ENCODE peak calls at places on chromosomes 3 and 15, in four cellular contexts. One of them, this sample, is unnamed.

GRCh38 chr3:123757281-123757940 is 126.7 kb downstream of the MYLK start:
- DNase-seq in stomach: no peak
- DNase-seq in endothelial cell of umbilical vein: no peak
- DNase-seq in suprapubic skin: no peak
- DNase-seq in this sample: peak; percentile 82

GRCh38 chr3:65560133-65560532 is 478.6 kb downstream of the MAGI1 start:
- DNase-seq in stomach: no peak
- DNase-seq in endothelial cell of umbilical vein: no peak
- DNase-seq in suprapubic skin: no peak
- DNase-seq in this sample: no peak

GRCh38 chr15:56919708-56920637 is 1.5 kb downstream of the TCF12 start:
- DNase-seq in stomach: no peak
- DNase-seq in endothelial cell of umbilical vein: peak; percentile 74
- DNase-seq in suprapubic skin: no peak
- DNase-seq in this sample: peak; percentile 75

GRCh38 chr3:125266976-125267375 is 54.4 kb upstream of the SLC12A8 start:
- DNase-seq in stomach: no peak
- DNase-seq in endothelial cell of umbilical vein: no peak
- DNase-seq in suprapubic skin: no peak
- DNase-seq in this sample: no peak

GRCh38 chr3:139481116-139481515 is 4.8 kb upstream of the RBP2 start:
- DNase-seq in stomach: no peak
- DNase-seq in endothelial cell of umbilical vein: no peak
- DNase-seq in suprapubic skin: no peak
- DNase-seq in this sample: no peak

GRCh38 chr3:129305592-129306091 is 27.0 kb downstream of the HMCES start:
- DNase-seq in stomach: peak; percentile 85
- DNase-seq in endothelial cell of umbilical vein: peak; percentile 83
- DNase-seq in suprapubic skin: no peak
- DNase-seq in this sample: peak; percentile 96

GRCh38 chr15:88982304-88982945 is 69.2 kb upstream of the MFGE8 start:
- DNase-seq in stomach: no peak
- DNase-seq in endothelial cell of umbilical vein: no peak
- DNase-seq in suprapubic skin: no peak
- DNase-seq in this sample: peak; percentile 80

GRCh38 chr15:40539030-40539429 is 25.8 kb downstream of the CCDC32 start:
- DNase-seq in stomach: no peak
- DNase-seq in endothelial cell of umbilical vein: no peak
- DNase-seq in suprapubic skin: no peak
- DNase-seq in this sample: no peak

GRCh38 chr3:184491011-184491576 is 70.5 kb upstream of the EPHB3 start:
- DNase-seq in stomach: peak; percentile 55
- DNase-seq in endothelial cell of umbilical vein: no peak
- DNase-seq in suprapubic skin: no peak
- DNase-seq in this sample: no peak

GRCh38 chr3:122679467-122680291 is 960 bp upstream of the PARP14 start:
- DNase-seq in stomach: peak; percentile 36
- DNase-seq in endothelial cell of umbilical vein: peak; percentile 50
- DNase-seq in suprapubic skin: no peak
- DNase-seq in this sample: peak; percentile 70

GRCh38 chr3:136404056-136404455 is 153.9 kb downstream of the PCCB start:
- DNase-seq in stomach: no peak
- DNase-seq in endothelial cell of umbilical vein: no peak
- DNase-seq in suprapubic skin: no peak
- DNase-seq in this sample: no peak

GRCh38 chr3:14537590-14538450 is 2.3 kb downstream of the GRIP2 start:
- DNase-seq in stomach: no peak
- DNase-seq in endothelial cell of umbilical vein: no peak
- DNase-seq in suprapubic skin: no peak
- DNase-seq in this sample: peak; percentile 27

GRCh38 chr3:134002326-134002725 is 27.4 kb downstream of the SLCO2A1 start:
- DNase-seq in stomach: no peak
- DNase-seq in endothelial cell of umbilical vein: no peak
- DNase-seq in suprapubic skin: no peak
- DNase-seq in this sample: no peak

GRCh38 chr3:37862219-37862711 is 585 bp downstream of the CTDSPL start:
- DNase-seq in stomach: peak; percentile 51
- DNase-seq in endothelial cell of umbilical vein: no peak
- DNase-seq in suprapubic skin: no peak
- DNase-seq in this sample: peak; percentile 75

GRCh38 chr3:13846716-13847570 is 32.9 kb downstream of the WNT7A start:
- DNase-seq in stomach: no peak
- DNase-seq in endothelial cell of umbilical vein: no peak
- DNase-seq in suprapubic skin: no peak
- DNase-seq in this sample: no peak

GRCh38 chr3:9746330-9746729 is 3.4 kb upstream of the OGG1 start:
- DNase-seq in stomach: no peak
- DNase-seq in endothelial cell of umbilical vein: peak; percentile 74
- DNase-seq in suprapubic skin: no peak
- DNase-seq in this sample: no peak

GRCh38 chr3:9750556-9751411 is 1.0 kb downstream of the OGG1 start:
- DNase-seq in stomach: no peak
- DNase-seq in endothelial cell of umbilical vein: no peak
- DNase-seq in suprapubic skin: no peak
- DNase-seq in this sample: no peak

GRCh38 chr3:9749333-9749662 is 454 bp upstream of the OGG1 start:
- DNase-seq in stomach: no peak
- DNase-seq in endothelial cell of umbilical vein: no peak
- DNase-seq in suprapubic skin: no peak
- DNase-seq in this sample: peak; percentile 76

GRCh38 chr3:9747267-9747666 is 2.5 kb upstream of the OGG1 start:
- DNase-seq in stomach: no peak
- DNase-seq in endothelial cell of umbilical vein: peak; percentile 49
- DNase-seq in suprapubic skin: no peak
- DNase-seq in this sample: no peak

DNA sequence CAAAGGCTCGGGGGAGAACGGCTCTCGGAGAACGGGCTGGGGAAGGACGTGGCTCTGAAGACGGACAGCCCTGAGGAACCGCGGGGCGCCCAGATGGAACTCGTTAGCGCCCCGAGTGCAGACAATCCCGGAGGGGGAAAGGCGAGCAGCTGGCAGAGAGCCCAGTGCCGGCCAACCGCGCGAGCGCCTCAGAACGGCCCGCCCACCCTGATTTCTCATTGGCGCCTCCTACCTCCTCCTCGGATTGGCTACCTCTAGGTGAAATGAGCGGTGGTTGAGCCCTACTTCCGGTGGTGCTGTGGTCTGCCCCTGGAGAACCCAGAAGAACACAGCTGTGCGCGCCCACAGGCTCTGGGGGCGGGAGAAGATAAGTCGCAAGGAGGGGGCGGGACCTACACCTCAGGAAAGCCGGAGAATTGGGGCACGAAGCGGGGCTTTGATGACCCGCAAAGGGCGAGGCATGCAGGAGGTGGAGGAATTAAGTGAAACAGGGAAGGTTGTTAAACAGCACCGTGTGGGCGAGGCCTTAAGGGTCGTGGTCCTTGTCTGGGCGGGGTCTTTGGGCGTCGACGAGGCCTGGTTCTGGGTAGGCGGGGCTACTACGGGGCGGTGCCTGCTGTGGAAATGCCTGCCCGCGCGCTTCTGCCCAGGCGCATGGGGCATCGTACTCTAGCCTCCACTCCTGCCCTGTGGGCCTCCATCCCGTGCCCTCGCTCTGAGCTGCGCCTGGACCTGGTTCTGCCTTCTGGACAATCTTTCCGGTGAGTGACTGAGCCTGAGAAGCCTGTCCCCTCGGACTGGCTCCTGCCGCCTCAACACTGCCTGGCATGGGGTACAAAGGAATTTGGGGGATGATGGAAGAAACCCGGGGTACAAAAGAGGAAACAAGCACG is at the start of gene OGG1:
- DNase-seq in stomach: peak; percentile 98
- DNase-seq in endothelial cell of umbilical vein: peak; percentile 98
- DNase-seq in suprapubic skin: peak; percentile 99
- DNase-seq in this sample: peak; percentile 99
- TF ChIP-seq POLR2A in stomach: no peak
- TF ChIP-seq POLR2A in endothelial cell of umbilical vein: peak; percentile 85
- TF ChIP-seq POLR2A in suprapubic skin: no peak
- TF ChIP-seq POLR2A in this sample: peak; percentile 49

DNA sequence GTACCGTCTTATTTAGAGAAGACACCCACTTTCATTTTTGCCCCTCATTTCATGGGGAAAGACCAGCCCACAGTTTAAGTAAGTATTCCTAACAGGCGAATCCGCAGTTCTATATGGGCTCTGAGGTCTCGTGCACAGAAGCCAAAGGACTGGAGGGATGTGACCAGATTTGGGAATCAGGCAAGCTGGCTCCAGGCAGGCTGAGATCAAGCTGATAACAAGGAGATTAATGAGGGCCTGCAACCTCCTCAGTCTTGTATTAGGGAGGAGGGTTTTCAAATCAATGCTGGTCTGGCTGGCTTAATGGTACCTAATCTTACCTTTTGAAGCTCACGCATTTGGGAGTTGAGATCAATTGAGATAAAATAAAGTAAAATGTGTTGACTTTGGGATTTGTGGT is 15.3 kb downstream of the ST8SIA2 start:
- DNase-seq in stomach: no peak
- DNase-seq in endothelial cell of umbilical vein: no peak
- DNase-seq in suprapubic skin: no peak
- DNase-seq in this sample: no peak
- H3K27me3 ChIP-seq in stomach: no peaks in the 10 kb centered on the region
- H3K27me3 ChIP-seq in endothelial cell of umbilical vein: no peaks in the 10 kb centered on the region
- H3K27me3 ChIP-seq in suprapubic skin: peaks cover 10% of the 10 kb centered on the region
- H3K27me3 ChIP-seq in this sample: no peaks in the 10 kb centered on the region

GRCh38 chr15:74768099-74768770 is 13.6 kb upstream of the CSK start:
- DNase-seq in stomach: no peak
- DNase-seq in endothelial cell of umbilical vein: peak; percentile 17
- DNase-seq in suprapubic skin: no peak
- DNase-seq in this sample: no peak

GRCh38 chr15:74768771-74769342 is 13.0 kb upstream of the CSK start:
- DNase-seq in stomach: peak; percentile 75
- DNase-seq in endothelial cell of umbilical vein: peak; percentile 58
- DNase-seq in suprapubic skin: no peak
- DNase-seq in this sample: no peak

GRCh38 chr15:74770211-74770892 is 11.5 kb upstream of the CSK start:
- DNase-seq in stomach: no peak
- DNase-seq in endothelial cell of umbilical vein: no peak
- DNase-seq in suprapubic skin: no peak
- DNase-seq in this sample: no peak

GRCh38 chr15:74769463-74770025 is 12.3 kb upstream of the CSK start:
- DNase-seq in stomach: no peak
- DNase-seq in endothelial cell of umbilical vein: no peak
- DNase-seq in suprapubic skin: no peak
- DNase-seq in this sample: no peak

DNA sequence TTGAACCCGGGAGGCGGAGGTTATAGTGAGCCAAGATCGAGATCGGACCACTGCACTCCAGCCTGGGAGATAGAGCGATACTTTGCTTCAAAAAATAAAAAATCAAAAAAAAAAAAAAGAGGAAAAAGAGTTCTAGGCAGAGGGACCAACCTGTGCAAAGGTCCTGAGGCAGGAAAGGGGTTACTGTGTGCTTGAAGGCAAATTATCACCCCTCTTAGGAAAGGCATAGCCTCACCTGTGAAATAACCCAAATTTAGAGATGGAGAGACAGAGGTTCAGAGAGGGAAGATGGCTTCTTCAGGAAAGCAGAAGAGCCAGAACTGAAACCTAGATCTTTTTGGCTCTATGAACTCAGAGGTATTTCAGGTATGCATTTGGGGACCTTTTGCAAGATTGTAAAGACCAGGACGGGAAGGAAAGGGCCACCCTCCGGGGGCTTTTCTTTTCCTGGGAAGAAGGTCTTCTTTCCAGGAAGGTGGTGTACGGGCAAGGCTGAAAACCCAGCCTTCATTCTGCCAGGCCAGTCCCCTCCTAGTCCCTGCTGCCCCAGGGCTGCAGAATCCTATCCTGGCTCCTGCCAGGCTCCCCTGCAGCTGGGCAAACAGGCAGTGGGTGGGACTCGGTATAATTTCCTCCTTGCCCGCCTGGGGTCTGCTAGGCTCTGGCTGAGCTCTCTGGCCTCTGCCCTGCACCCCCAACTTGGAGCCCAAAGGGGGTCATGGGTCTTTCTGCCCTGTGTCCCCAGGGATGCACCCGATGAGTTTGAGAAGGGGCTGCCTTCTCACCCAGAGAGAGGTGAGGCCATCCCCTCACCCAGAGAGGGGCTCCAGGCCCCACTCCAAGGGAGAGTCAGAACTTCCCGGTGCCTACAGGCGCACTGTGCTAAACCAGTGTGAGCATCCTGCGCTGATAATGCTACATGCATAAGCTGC is 14.4 kb upstream of the CSK start:
- DNase-seq in stomach: no peak
- DNase-seq in endothelial cell of umbilical vein: no peak
- DNase-seq in suprapubic skin: no peak
- DNase-seq in this sample: no peak
- TF ChIP-seq POLR2AphosphoS5 in stomach: no peak
- TF ChIP-seq POLR2AphosphoS5 in endothelial cell of umbilical vein: no peak
- TF ChIP-seq POLR2AphosphoS5 in suprapubic skin: no peak
- TF ChIP-seq POLR2AphosphoS5 in this sample: no peak

GRCh38 chr3:27357665-27358258 is 11.4 kb downstream of the NEK10 start:
- DNase-seq in stomach: peak; percentile 62
- DNase-seq in endothelial cell of umbilical vein: peak; percentile 80
- DNase-seq in suprapubic skin: no peak
- DNase-seq in this sample: no peak

GRCh38 chr3:27356976-27357375 is 12.2 kb downstream of the NEK10 start:
- DNase-seq in stomach: no peak
- DNase-seq in endothelial cell of umbilical vein: no peak
- DNase-seq in suprapubic skin: no peak
- DNase-seq in this sample: no peak

GRCh38 chr3:27354588-27355203 is 14.5 kb downstream of the NEK10 start:
- DNase-seq in stomach: no peak
- DNase-seq in endothelial cell of umbilical vein: no peak
- DNase-seq in suprapubic skin: no peak
- DNase-seq in this sample: no peak

GRCh38 chr3:27358372-27358771 is 10.8 kb downstream of the NEK10 start:
- DNase-seq in stomach: no peak
- DNase-seq in endothelial cell of umbilical vein: no peak
- DNase-seq in suprapubic skin: no peak
- DNase-seq in this sample: no peak

DNA sequence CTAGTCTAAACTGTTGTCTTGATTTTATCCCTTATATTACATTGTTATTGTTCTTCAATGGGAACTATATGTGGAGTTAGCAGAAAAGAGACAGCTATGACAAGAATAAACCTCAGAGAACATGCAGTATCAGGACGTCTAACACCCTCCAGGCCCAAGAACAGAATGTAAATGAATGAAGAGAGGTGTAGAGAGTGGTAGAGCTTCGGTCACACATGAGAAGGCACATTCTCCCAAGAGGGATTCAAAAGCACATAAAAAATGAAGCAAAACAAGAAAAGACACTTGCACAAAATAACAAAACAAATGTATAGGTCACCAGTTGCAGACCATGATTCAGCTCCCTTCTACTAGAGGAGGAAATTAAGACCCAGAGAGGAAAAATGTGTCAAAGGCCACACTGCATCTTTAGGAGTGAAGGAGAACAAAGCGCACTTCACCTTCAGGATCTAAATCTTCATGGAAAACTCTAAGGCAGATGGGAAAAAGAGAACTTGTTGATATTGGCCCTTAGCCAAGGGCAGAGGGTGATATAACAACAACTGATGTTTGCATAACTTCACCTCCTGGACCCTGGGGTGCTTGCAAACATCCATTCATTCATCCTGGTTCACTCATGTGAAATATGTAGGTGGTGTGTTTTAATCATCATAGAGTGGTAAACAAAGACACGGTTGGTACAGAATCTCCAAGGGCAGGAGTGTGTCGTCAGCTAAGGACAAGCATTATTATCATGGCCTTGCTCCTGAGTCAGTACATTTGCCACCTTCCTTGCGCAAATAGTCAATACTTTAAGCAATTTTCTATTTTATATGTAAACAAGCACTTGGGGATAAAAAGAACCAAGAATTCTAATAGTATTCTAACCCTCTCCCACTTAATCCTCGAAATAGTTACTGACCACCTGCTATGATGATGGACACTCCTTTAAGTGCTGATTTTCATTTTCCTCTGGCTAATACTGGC is 8.8 kb downstream of the NEK10 start:
- DNase-seq in stomach: peak; percentile 26
- DNase-seq in endothelial cell of umbilical vein: peak; percentile 98
- DNase-seq in suprapubic skin: no peak
- DNase-seq in this sample: no peak
- TF ChIP-seq POLR2A in stomach: no peak
- TF ChIP-seq POLR2A in endothelial cell of umbilical vein: peak; percentile 70
- TF ChIP-seq POLR2A in suprapubic skin: no peak
- TF ChIP-seq POLR2A in this sample: no peak